ENCODE peak calls at places on chromosomes 1 and 21, in six cellular contexts. U is mucosa of descending colon, Y is endodermal cell, D is BJ, T is stomach, O is AG09309. A is an unnamed sample.

GRCh38 chr21:46544003-46544402 is 60.9 kb downstream of the S100B start:
- DNase-seq in U (no peak), Y (no peak), D (no peak), T (no peak), O (no peak), A (no peak)

GRCh38 chr1:208101661-208102431 is 142.3 kb downstream of the PLXNA2 start:
- DNase-seq in U (peak; percentile 84), Y (no peak), D (no peak), T (no peak), O (no peak), A (peak; percentile 83)

GRCh38 chr1:25253911-25254310 is 6.7 kb upstream of the RSRP1 start:
- DNase-seq in U (no peak), Y (peak; percentile 70), D (peak; percentile 39), T (no peak), O (no peak), A (no peak)

GRCh38 chr1:204408074-204408507 is 3.5 kb downstream of the PPP1R15B start:
- DNase-seq in U (no peak), Y (no peak), D (no peak), T (peak; percentile 84), O (no peak), A (peak; percentile 84)

GRCh38 chr1:155003766-155004351 is 1.3 kb downstream of the ZBTB7B start:
- DNase-seq in U (peak; percentile 88), Y (peak; percentile 81), D (no peak), T (peak; percentile 76), O (no peak), A (no peak)

GRCh38 chr1:235093685-235094592 is 34.7 kb downstream of the TOMM20 start:
- DNase-seq in U (peak; percentile 78), Y (peak; percentile 96), D (no peak), T (peak; percentile 86), O (no peak), A (peak; percentile 67)

GRCh38 chr1:174165471-174166137 is 6.3 kb downstream of the RABGAP1L start:
- DNase-seq in U (no peak), Y (no peak), D (no peak), T (no peak), O (no peak), A (peak; percentile 47)

GRCh38 chr1:72557446-72558049 is 275.2 kb upstream of the NEGR1 start:
- DNase-seq in U (no peak), Y (peak; percentile 79), D (no peak), T (no peak), O (no peak), A (peak; percentile 17)

GRCh38 chr1:19456915-19457554 is 28.3 kb downstream of the CAPZB start:
- DNase-seq in U (no peak), Y (peak; percentile 44), D (no peak), T (no peak), O (no peak), A (peak; percentile 82)

GRCh38 chr21:7917729-7918128 is 2603.7 kb upstream of the TPTE start:
- DNase-seq in U (no peak), Y (no peak), D (no peak), T (no peak), O (no peak), A (no peak)

GRCh38 chr1:151056149-151056548 is 3.3 kb downstream of the CDC42SE1 start:
- DNase-seq in U (no peak), Y (no peak), D (no peak), T (no peak), O (no peak), A (no peak)

GRCh38 chr21:15775981-15776380 is 46.2 kb downstream of the USP25 start:
- DNase-seq in U (no peak), Y (no peak), D (peak; percentile 73), T (no peak), O (peak; percentile 82), A (peak; percentile 56)

DNA sequence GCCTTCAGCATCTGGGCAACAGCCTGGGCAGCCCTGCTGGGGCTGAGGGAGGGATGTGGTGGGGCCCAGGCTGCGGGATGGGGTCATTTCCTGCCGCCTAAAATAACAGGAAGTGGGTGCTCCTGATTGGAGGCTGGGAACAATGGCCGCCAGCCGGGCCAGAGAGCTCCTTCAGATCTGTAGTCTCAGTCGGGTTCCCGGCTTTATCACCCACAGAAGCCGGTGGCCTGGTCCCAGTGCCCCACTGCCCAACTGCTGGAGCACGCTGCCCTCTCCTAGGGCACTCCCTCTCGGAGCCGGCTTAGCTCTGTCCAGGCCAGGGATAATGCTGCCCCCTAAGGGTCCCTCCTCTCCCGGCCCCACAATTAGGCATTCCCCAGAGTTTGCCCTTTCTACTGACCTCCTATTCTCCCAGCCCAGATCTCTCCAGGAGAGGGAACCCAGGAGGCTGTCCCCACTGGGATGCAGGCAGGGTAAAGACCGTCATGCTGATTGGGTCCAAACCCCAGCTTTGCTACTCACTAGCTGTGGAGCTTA is 5.1 kb downstream of the MAP7D1 start:
- DNase-seq in U (peak; percentile 85), Y (peak; percentile 89), D (no peak), T (peak; percentile 60), O (no peak), A (peak; percentile 60)
- TF ChIP-seq CTCF in U (no peak), Y (peak; percentile 73), D (peak; percentile 53), T (no peak), O (peak; percentile 55), A (peak; percentile 52)

GRCh38 chr1:111404588-111404987 is 22.9 kb downstream of the OVGP1 start:
- DNase-seq in U (no peak), Y (no peak), D (no peak), T (no peak), O (no peak), A (no peak)
- H3K4me3 ChIP-seq in U (no peak overlapping the region), Y (no peak overlapping the region), D (no peak overlapping the region), T (no peak overlapping the region), O (no peak overlapping the region), A (no peak overlapping the region)

GRCh38 chr1:215523128-215523861 is 43.8 kb upstream of the KCTD3 start:
- DNase-seq in U (no peak), Y (no peak), D (no peak), T (no peak), O (no peak), A (peak; percentile 63)
- TF ChIP-seq CTCF in U (no peak), Y (peak; percentile 60), D (peak; percentile 18), T (no peak), O (no peak), A (peak; percentile 8)

GRCh38 chr1:214444159-214444939 is 107.1 kb downstream of the PTPN14 start:
- DNase-seq in U (no peak), Y (no peak), D (no peak), T (no peak), O (no peak), A (no peak)

GRCh38 chr1:214445846-214446614 is 105.4 kb downstream of the PTPN14 start:
- DNase-seq in U (no peak), Y (no peak), D (peak; percentile 91), T (no peak), O (peak; percentile 94), A (peak; percentile 83)

GRCh38 chr1:214447557-214447871 is 103.9 kb downstream of the PTPN14 start:
- DNase-seq in U (no peak), Y (no peak), D (no peak), T (no peak), O (no peak), A (peak; percentile 30)

GRCh38 chr1:214446772-214447556 is 104.4 kb downstream of the PTPN14 start:
- DNase-seq in U (no peak), Y (peak; percentile 94), D (peak; percentile 62), T (peak; percentile 62), O (peak; percentile 66), A (peak; percentile 91)

DNA sequence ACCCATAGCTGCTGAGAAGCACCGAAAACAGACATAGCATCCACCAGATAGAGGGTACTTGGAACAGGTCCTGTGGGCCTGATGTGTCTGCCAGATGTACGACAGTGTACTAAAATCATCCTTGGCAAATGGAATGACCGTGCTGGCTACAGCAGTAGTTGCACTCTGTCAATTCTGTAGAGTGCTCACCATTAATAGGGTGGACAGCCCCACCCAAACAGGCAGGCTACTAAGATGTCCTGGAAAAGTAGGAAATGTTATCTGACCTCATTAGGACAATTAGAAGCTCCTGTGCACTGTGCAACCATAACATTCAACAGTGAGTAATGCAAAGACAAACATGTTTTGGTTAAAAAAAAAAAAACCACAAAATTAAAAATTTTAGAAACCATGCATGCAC is 106.2 kb downstream of the PTPN14 start:
- DNase-seq in U (no peak), Y (no peak), D (no peak), T (no peak), O (no peak), A (no peak)
- H3K4me3 ChIP-seq in U (no peak overlapping the region), Y (no peak overlapping the region), D (no peak overlapping the region), T (no peak overlapping the region), O (no peak overlapping the region), A (no peak overlapping the region)

DNA sequence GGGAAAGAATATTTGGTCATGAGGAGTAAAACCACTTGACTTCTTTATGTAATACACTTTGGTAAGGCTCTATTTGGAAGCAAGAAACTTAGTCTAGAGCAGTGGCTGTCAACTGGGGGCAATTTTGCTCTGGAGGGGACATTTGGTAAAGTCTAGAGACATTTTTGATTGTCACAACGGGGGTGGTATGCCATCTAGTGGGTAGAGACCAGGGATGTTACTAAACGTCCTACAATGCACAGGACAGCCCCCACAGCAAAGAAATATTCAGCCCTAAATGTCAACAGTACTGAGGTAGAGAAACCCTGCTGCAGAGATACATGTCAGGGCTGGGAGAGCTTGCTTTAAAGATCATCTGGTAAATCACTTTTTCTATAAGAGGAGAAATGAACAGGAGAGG is 13.5 kb downstream of the FUCA1 start:
- DNase-seq in U (no peak), Y (no peak), D (no peak), T (no peak), O (no peak), A (peak; percentile 21)
- TF ChIP-seq CTCF in U (no peak), Y (peak; percentile 45), D (peak; percentile 30), T (no peak), O (peak; percentile 18), A (peak; percentile 22)

GRCh38 chr1:101996830-101997485 is at the start of gene OLFM3:
- DNase-seq in U (peak; percentile 34), Y (peak; percentile 95), D (no peak), T (no peak), O (no peak), A (no peak)
- H3K4me3 ChIP-seq in U (no peak within 1 kb of the TSS), Y (peak within 1 kb of the TSS; percentile 85), D (no peak within 1 kb of the TSS), T (no peak within 1 kb of the TSS), O (no peak within 1 kb of the TSS), A (no peak within 1 kb of the TSS)

GRCh38 chr1:28112388-28113311 is 24.2 kb upstream of the EYA3 start:
- DNase-seq in U (no peak), Y (peak; percentile 64), D (no peak), T (peak; percentile 56), O (no peak), A (peak; percentile 37)
- TF ChIP-seq CTCF in U (no peak), Y (peak; percentile 73), D (peak; percentile 29), T (no peak), O (peak; percentile 38), A (no peak)

GRCh38 chr1:77383236-77383635 is 101.4 kb downstream of the AK5 start:
- DNase-seq in U (no peak), Y (no peak), D (no peak), T (no peak), O (no peak), A (no peak)

GRCh38 chr1:77386276-77386675 is 104.5 kb downstream of the AK5 start:
- DNase-seq in U (no peak), Y (no peak), D (no peak), T (no peak), O (no peak), A (no peak)

GRCh38 chr1:77388655-77389054 is 106.8 kb downstream of the AK5 start:
- DNase-seq in U (no peak), Y (no peak), D (no peak), T (no peak), O (no peak), A (peak; percentile 18)

GRCh38 chr1:77387553-77387952 is 105.7 kb downstream of the AK5 start:
- DNase-seq in U (no peak), Y (no peak), D (no peak), T (no peak), O (no peak), A (no peak)

GRCh38 chr1:77385551-77385950 is 103.7 kb downstream of the AK5 start:
- DNase-seq in U (no peak), Y (no peak), D (no peak), T (no peak), O (no peak), A (no peak)
- H3K4me3 ChIP-seq in U (no peak overlapping the region), Y (no peak overlapping the region), D (no peak overlapping the region), T (no peak overlapping the region), O (no peak overlapping the region), A (no peak overlapping the region)

A was measured in fibroblast of the aortic adventitia.